ENCODE peak calls at places on chromosomes 2 and 18, in six cellular contexts. L, N, W, A, R and T are unnamed samples.

GRCh38 chr2:174124171-174124570 is 124.2 kb downstream of the OLA1 start:
- DNase-seq in R (peak; percentile 31), A (no peak), W (no peak), L (no peak), N (no peak), T (no peak)

GRCh38 chr2:39304200-39304599 is 60.4 kb upstream of the CDKL4 start:
- DNase-seq in A (no peak), R (no peak), L (no peak), W (no peak), N (no peak), T (no peak)

GRCh38 chr2:39991298-39991697 is 212.2 kb upstream of the THUMPD2 start:
- DNase-seq in N (no peak), A (no peak), R (no peak), W (no peak), L (no peak), T (no peak)

GRCh38 chr2:116511426-116511825 is 1303.1 kb upstream of the DDX18 start:
- DNase-seq in L (no peak), W (no peak), R (no peak), N (no peak), A (no peak), T (no peak)

GRCh38 chr2:119106301-119106897 is 52.2 kb downstream of the C1QL2 start:
- DNase-seq in L (no peak), R (peak; percentile 81), N (no peak), W (peak; percentile 66), A (no peak), T (no peak)

GRCh38 chr2:113012436-113013335 is 7.4 kb downstream of the IL36A start:
- DNase-seq in L (no peak), W (no peak), R (no peak), A (no peak), N (no peak), T (no peak)

GRCh38 chr2:14628906-14629305 is 3.6 kb upstream of the LRATD1 start:
- DNase-seq in W (peak; percentile 82), L (no peak), N (no peak), A (no peak), R (no peak), T (no peak)

GRCh38 chr2:53087282-53087882 is 680.2 kb upstream of the CHAC2 start:
- DNase-seq in L (no peak), A (no peak), W (no peak), N (no peak), R (no peak), T (no peak)

GRCh38 chr2:191758420-191759199 is 80.7 kb downstream of the NABP1 start:
- DNase-seq in R (peak; percentile 66), A (peak; percentile 27), L (no peak), W (peak; percentile 64), N (peak; percentile 7), T (peak; percentile 53)

GRCh38 chr18:79525556-79526467 is 130.1 kb downstream of the NFATC1 start:
- DNase-seq in L (peak; percentile 9), N (peak; percentile 43), R (no peak), W (no peak), A (peak; percentile 62), T (no peak)

GRCh38 chr2:74004212-74005182 is 19.8 kb downstream of the TET3 start:
- DNase-seq in R (no peak), W (no peak), L (no peak), A (no peak), N (no peak), T (no peak)

GRCh38 chr18:64037812-64038414 is 68.0 kb downstream of the SERPINB8 start:
- DNase-seq in W (no peak), L (no peak), A (no peak), N (no peak), R (no peak), T (no peak)

GRCh38 chr2:119028327-119029174 is 86.6 kb downstream of the MARCO start:
- DNase-seq in N (no peak), A (no peak), R (peak; percentile 79), W (peak; percentile 62), L (no peak), T (peak; percentile 47)

GRCh38 chr2:238108423-238109201 is 8.5 kb downstream of the ESPNL start:
- DNase-seq in A (peak; percentile 15), R (peak; percentile 58), L (no peak), W (no peak), N (no peak), T (peak; percentile 90)

GRCh38 chr2:218387369-218388194 is 5.5 kb downstream of the SLC11A1 start:
- DNase-seq in L (peak; percentile 80), W (peak; percentile 84), N (no peak), R (peak; percentile 83), A (no peak), T (no peak)

GRCh38 chr2:65367517-65367916 is 64.9 kb downstream of the SPRED2 start:
- DNase-seq in N (no peak), W (no peak), A (no peak), R (no peak), L (no peak), T (no peak)

GRCh38 chr18:58603365-58604067 is 25.4 kb downstream of the ALPK2 start:
- DNase-seq in N (no peak), A (no peak), L (no peak), R (no peak), W (no peak), T (no peak)

GRCh38 chr2:16525265-16525887 is 140.3 kb downstream of the CYRIA start:
- DNase-seq in A (peak; percentile 36), R (peak; percentile 81), N (peak; percentile 26), W (peak; percentile 38), L (no peak), T (peak; percentile 59)
- TF ChIP-seq CTCF in A (peak; percentile 8), R (peak; percentile 78), N (no peak), W (no peak), L (no peak), T (peak; percentile 73)

GRCh38 chr18:10518595-10519273 is 7.1 kb upstream of the NAPG start:
- DNase-seq in A (peak; percentile 62), N (peak; percentile 66), R (no peak), W (peak; percentile 20), L (peak; percentile 79), T (peak; percentile 65)
- TF ChIP-seq CTCF in A (peak; percentile 20), N (peak; percentile 31), R (no peak), W (no peak), L (peak; percentile 45), T (no peak)

DNA sequence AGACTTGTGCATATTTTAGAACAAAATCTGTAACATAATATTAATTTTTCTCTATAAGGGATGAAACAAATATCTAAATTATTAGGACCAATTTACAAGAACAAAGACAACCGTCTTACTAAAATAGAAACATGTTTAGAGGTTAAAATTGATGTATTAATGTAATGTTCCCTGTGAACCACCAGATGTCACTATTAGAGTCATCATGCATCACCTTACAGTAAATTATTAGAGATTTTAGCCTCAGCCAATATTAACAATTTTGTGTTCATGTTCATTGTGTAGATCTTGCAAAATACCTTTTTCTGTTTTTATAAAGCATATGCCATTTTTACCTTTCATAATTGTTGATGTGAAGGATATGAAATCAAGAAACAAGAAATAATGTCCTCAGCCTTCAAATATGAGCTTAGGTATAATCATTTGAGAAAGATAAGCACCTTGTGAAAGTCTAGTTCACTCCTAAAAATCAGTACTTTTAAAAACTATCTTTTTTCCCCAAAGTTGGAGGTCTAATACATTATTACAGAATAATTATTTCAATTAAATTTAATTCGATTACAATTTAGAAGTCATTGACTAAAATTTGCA is 344.3 kb upstream of the KCNH7 start:
- DNase-seq in R (no peak), L (no peak), N (no peak), W (no peak), A (no peak), T (no peak)
- TF ChIP-seq CTCF in R (no peak), L (peak; percentile 9), N (peak; percentile 52), W (no peak), A (peak; percentile 52), T (peak; percentile 57)

GRCh38 chr2:2902551-2903216 is 474.9 kb downstream of the EIPR1 start:
- DNase-seq in A (no peak), R (no peak), L (no peak), N (no peak), W (no peak), T (no peak)
- TF ChIP-seq CTCF in A (no peak), R (no peak), L (no peak), N (no peak), W (no peak), T (no peak)

DNA sequence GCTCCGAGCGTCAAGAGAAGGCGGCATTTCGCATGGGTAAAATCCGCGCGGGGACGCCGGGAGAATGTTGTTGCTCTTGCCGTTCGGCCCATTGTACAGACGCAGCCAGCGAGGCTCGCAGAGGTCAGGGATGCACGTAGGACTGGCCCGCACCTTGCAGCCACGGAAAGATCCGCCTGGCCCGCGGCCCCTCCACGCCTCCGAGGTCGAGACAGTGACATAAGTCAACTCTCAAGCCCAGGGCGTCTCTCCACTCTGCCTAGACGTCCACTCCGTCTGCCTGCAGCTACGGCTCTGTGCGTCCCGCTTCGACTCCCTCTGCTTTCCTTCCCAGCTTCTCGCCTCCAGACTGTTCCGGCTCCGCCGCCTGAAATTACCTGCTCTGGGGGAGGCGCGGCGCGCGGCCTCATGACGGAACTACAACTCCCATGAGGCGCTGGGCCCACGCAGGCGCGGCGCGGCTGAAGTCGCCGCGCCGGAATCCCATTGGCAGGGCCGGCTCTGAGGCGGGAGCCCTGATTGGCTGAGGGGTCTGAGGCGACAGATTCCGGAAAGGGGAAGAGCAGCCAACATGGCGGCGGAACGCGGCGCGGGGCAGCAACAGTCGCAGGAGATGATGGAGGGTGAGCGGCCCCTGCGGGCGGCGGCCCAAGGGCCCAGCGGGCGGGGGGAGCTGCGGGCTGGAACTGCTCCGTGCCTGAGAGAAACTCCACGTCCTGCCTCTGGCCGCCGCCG is at the start of gene PPP1R7:
- DNase-seq in L (peak; percentile 92), A (peak; percentile 95), R (peak; percentile 97), N (peak; percentile 89), W (peak; percentile 95), T (peak; percentile 95)
- TF ChIP-seq CTCF in L (peak; percentile 25), A (peak; percentile 14), R (no peak), N (peak; percentile 9), W (no peak), T (no peak)

DNA sequence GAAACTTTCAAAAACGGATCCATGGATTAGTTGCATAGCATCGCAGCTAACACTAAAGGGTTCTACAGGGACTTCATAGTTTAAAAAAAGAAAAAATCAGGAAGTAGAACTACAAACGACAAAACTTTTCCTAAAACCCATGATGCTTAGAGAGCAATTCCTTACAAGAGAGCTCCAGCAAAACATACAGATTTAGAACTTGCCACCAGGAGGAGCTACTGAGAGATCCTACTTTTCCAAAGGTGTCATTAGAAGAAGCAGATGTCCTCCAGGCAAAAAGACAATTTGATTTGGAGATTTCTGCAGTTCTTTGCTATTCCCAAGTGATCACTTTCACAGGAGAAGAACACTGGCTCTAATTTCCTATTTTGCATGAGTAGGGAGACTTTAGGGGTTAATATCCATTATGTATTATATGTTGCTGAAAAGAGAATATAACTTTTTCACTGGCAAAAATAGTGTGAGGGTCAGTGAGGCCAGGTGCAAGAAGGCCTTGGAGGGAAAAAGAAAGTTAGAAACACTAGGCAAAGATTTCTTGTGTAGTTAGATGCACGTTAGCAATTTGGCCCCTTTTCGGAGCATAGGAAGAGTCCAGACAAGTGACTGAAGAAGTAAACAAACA is 436.2 kb downstream of the SUCLG1 start:
- DNase-seq in A (no peak), R (peak; percentile 22), N (peak; percentile 16), W (peak; percentile 83), L (no peak), T (no peak)
- TF ChIP-seq CTCF in A (no peak), R (peak; percentile 61), N (no peak), W (peak; percentile 21), L (no peak), T (peak; percentile 83)